ENCODE peak calls at places on chromosomes 1 and 21, in eight cellular contexts. One of them, this sample, is unnamed.

GRCh38 chr1:40877681-40878080 is 15.5 kb upstream of the CITED4 start:
- DNase-seq in KBM-7: peak
- DNase-seq in ovary: no peak
- DNase-seq in NCI-H2081: peak
- DNase-seq in small intestine: no peak
- DNase-seq in pancreas: no peak
- DNase-seq in activated effector memory CD4-positive, alpha-beta T cell treated with Interleukin-2 at 50 U/mL for 16 hours: no peak
- DNase-seq in fibroblast of gingiva: peak
- DNase-seq in this sample: no peak

GRCh38 chr21:45445369-45445768 is 40.4 kb downstream of the COL18A1 start:
- DNase-seq in KBM-7: no peak
- DNase-seq in ovary: no peak
- DNase-seq in NCI-H2081: no peak
- DNase-seq in small intestine: no peak
- DNase-seq in pancreas: no peak
- DNase-seq in activated effector memory CD4-positive, alpha-beta T cell treated with Interleukin-2 at 50 U/mL for 16 hours: no peak
- DNase-seq in fibroblast of gingiva: no peak
- DNase-seq in this sample: no peak

GRCh38 chr1:27555700-27556424 is 48.1 kb downstream of the AHDC1 start:
- DNase-seq in KBM-7: peak
- DNase-seq in ovary: peak
- DNase-seq in NCI-H2081: no peak
- DNase-seq in small intestine: no peak
- DNase-seq in pancreas: peak
- DNase-seq in activated effector memory CD4-positive, alpha-beta T cell treated with Interleukin-2 at 50 U/mL for 16 hours: peak
- DNase-seq in fibroblast of gingiva: no peak
- DNase-seq in this sample: no peak

GRCh38 chr1:37811027-37811655 is 3.1 kb upstream of the YRDC start:
- DNase-seq in KBM-7: peak
- DNase-seq in ovary: no peak
- DNase-seq in NCI-H2081: peak
- DNase-seq in small intestine: peak
- DNase-seq in pancreas: peak
- DNase-seq in activated effector memory CD4-positive, alpha-beta T cell treated with Interleukin-2 at 50 U/mL for 16 hours: peak
- DNase-seq in fibroblast of gingiva: peak
- DNase-seq in this sample: peak

GRCh38 chr1:187374130-187374529 is 545.4 kb downstream of the PLA2G4A start:
- DNase-seq in KBM-7: no peak
- DNase-seq in ovary: no peak
- DNase-seq in NCI-H2081: no peak
- DNase-seq in small intestine: no peak
- DNase-seq in pancreas: no peak
- DNase-seq in activated effector memory CD4-positive, alpha-beta T cell treated with Interleukin-2 at 50 U/mL for 16 hours: no peak
- DNase-seq in fibroblast of gingiva: no peak
- DNase-seq in this sample: no peak

GRCh38 chr1:54995013-54995760 is 3.5 kb upstream of the BSND start:
- DNase-seq in KBM-7: no peak
- DNase-seq in ovary: no peak
- DNase-seq in NCI-H2081: no peak
- DNase-seq in small intestine: no peak
- DNase-seq in pancreas: peak
- DNase-seq in activated effector memory CD4-positive, alpha-beta T cell treated with Interleukin-2 at 50 U/mL for 16 hours: no peak
- DNase-seq in fibroblast of gingiva: no peak
- DNase-seq in this sample: no peak

GRCh38 chr1:41501581-41501980 is 17.1 kb upstream of the EDN2 start:
- DNase-seq in KBM-7: no peak
- DNase-seq in ovary: no peak
- DNase-seq in NCI-H2081: no peak
- DNase-seq in small intestine: peak
- DNase-seq in pancreas: peak
- DNase-seq in activated effector memory CD4-positive, alpha-beta T cell treated with Interleukin-2 at 50 U/mL for 16 hours: no peak
- DNase-seq in fibroblast of gingiva: no peak
- DNase-seq in this sample: peak

GRCh38 chr1:21944261-21945074 is 7.4 kb upstream of the HSPG2 start:
- DNase-seq in KBM-7: no peak
- DNase-seq in ovary: no peak
- DNase-seq in NCI-H2081: no peak
- DNase-seq in small intestine: no peak
- DNase-seq in pancreas: no peak
- DNase-seq in activated effector memory CD4-positive, alpha-beta T cell treated with Interleukin-2 at 50 U/mL for 16 hours: no peak
- DNase-seq in fibroblast of gingiva: no peak
- DNase-seq in this sample: no peak

GRCh38 chr1:155226910-155227260 is 18.4 kb downstream of the MTX1 start:
- DNase-seq in KBM-7: no peak
- DNase-seq in ovary: peak
- DNase-seq in NCI-H2081: peak
- DNase-seq in small intestine: peak
- DNase-seq in pancreas: peak
- DNase-seq in activated effector memory CD4-positive, alpha-beta T cell treated with Interleukin-2 at 50 U/mL for 16 hours: no peak
- DNase-seq in fibroblast of gingiva: peak
- DNase-seq in this sample: peak

GRCh38 chr1:26890467-26890796 is 349 bp upstream of the GPN2 start:
- DNase-seq in KBM-7: no peak
- DNase-seq in ovary: no peak
- DNase-seq in NCI-H2081: no peak
- DNase-seq in small intestine: peak
- DNase-seq in pancreas: no peak
- DNase-seq in activated effector memory CD4-positive, alpha-beta T cell treated with Interleukin-2 at 50 U/mL for 16 hours: no peak
- DNase-seq in fibroblast of gingiva: no peak
- DNase-seq in this sample: no peak

GRCh38 chr1:230798491-230798890 is 51.3 kb downstream of the CAPN9 start:
- DNase-seq in KBM-7: no peak
- DNase-seq in ovary: no peak
- DNase-seq in NCI-H2081: no peak
- DNase-seq in small intestine: no peak
- DNase-seq in pancreas: no peak
- DNase-seq in activated effector memory CD4-positive, alpha-beta T cell treated with Interleukin-2 at 50 U/mL for 16 hours: no peak
- DNase-seq in fibroblast of gingiva: no peak
- DNase-seq in this sample: no peak